ENCODE peak calls at places on chromosomes 4 and X, in six cellular contexts. A is coronary artery, M is ascending aorta, Z is HFFc6, T is mucosa of descending colon, Y is upper lobe of right lung. C is an unnamed sample.

GRCh38 chr4:25863347-25863784 is 578 bp upstream of the SEL1L3 start:
- DNase-seq in A (no peak), M (no peak), Z (no peak), T (peak), Y (peak), C (peak)

GRCh38 chr4:56930638-56931037 is 22.9 kb downstream of the REST start:
- DNase-seq in A (no peak), M (no peak), Z (no peak), T (no peak), Y (no peak), C (no peak)

GRCh38 chrX:139203681-139204575 is 326.6 kb upstream of the F9 start:
- DNase-seq in A (no peak), M (no peak), Z (no peak), T (peak), Y (peak), C (peak)

GRCh38 chr4:38983756-38984647 is 48.2 kb downstream of the TMEM156 start:
- DNase-seq in A (no peak), M (no peak), Z (peak), T (no peak), Y (no peak), C (no peak)

GRCh38 chr4:153204247-153205027 is at the start of gene TRIM2:
- DNase-seq in A (no peak), M (no peak), Z (no peak), T (peak), Y (peak), C (peak)

GRCh38 chr4:7660640-7661039 is 225.9 kb upstream of the PSAPL1 start:
- DNase-seq in A (no peak), M (no peak), Z (no peak), T (no peak), Y (no peak), C (no peak)

GRCh38 chr4:186701273-186701672 is 22.4 kb downstream of the FAT1 start:
- DNase-seq in A (peak), M (no peak), Z (no peak), T (peak), Y (no peak), C (no peak)

GRCh38 chrX:102959471-102959870 is 22.4 kb downstream of the RAB40AL start:
- DNase-seq in A (no peak), M (no peak), Z (peak), T (no peak), Y (no peak), C (no peak)

GRCh38 chr4:12679217-12679616 is 804.9 kb downstream of the RAB28 start:
- DNase-seq in A (no peak), M (no peak), Z (no peak), T (no peak), Y (no peak), C (no peak)

GRCh38 chrX:3550160-3550765 is 163.2 kb downstream of the PRKX start:
- DNase-seq in A (no peak), M (no peak), Z (peak), T (peak), Y (no peak), C (no peak)

DNA sequence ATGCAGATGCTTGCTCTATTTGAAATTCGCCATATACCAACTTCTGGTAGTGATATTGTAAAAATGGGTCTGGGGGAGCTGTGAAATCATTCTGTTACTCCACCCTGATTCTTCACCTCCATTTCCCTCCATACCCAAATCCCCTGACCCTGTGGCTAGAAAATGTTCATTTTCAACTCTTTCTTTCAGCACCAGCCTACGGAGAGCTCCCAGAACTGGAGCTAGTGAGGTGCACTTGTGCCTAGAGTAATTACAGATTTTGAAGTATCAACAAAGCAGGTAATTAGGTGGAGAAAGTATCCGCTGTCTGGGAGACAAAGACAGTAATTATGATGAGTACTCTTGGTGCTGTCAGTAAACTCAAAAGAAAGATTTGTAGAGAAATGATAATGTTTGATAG is 8.1 kb downstream of the ARHGAP36 start:
- DNase-seq in A (no peak), M (no peak), Z (no peak), T (no peak), Y (no peak), C (no peak)
- TF ChIP-seq CTCF in A (no peak), M (no peak), Z (no peak), T (no peak), Y (no peak), C (no peak)

DNA sequence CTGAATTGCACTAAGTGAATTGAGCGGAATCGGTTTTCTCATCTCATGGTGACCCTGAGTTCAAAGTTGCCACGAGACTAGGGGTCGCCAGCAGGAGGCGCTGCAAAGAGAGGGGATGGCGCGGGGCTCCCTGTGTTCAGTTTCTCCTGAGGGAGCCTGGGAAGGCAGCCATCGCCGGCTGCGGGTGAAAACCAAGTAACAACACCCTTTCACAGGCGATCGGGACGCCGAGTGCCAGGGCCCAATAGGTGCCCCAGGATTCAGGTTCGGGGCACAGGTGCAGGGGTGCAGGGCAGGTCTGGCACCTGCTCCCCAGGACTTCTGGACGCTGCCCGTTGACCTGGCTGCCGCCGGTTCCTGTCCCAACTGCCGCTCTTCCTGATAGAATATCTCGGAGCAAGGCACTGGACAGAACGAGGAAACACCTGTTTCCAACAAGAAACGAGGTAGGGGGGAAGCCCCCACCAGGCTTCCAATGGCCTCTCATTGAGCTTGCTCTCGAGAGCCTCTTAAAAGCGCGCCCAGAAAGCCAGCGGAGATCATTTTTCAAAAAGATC is 1.1 kb upstream of the FGF16 start:
- DNase-seq in A (no peak), M (no peak), Z (no peak), T (peak), Y (peak), C (peak)
- TF ChIP-seq CTCF in A (no peak), M (peak), Z (peak), T (no peak), Y (peak), C (peak)

GRCh38 chrX:107429090-107429489 is 20.4 kb upstream of the FRMPD3 start:
- DNase-seq in A (no peak), M (no peak), Z (peak), T (peak), Y (peak), C (no peak)
- TF ChIP-seq CTCF in A (no peak), M (no peak), Z (peak), T (no peak), Y (peak), C (peak)

DNA sequence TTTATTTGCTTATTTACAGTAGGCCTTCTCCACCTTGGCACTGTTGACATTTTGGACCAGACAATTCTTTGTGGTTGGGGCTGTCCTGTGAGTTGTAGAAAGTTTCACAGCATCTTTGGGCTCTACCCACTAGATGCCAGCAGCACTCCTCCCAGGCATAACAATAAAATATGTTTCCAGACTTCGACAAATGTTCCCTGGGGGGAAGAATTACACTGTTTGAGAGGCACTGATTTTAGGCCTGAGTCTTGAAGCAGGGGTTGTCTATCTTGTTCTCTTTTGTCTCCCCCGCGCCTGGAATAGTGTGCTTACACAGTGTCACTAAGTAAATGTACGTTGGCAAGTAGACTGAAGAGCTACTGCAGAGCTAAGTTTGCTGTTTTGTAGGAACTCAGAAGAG is 254.4 kb upstream of the BOD1L1 start:
- DNase-seq in A (no peak), M (no peak), Z (no peak), T (no peak), Y (no peak), C (no peak)
- TF ChIP-seq CTCF in A (no peak), M (no peak), Z (peak), T (no peak), Y (no peak), C (no peak)